ENCODE peak calls at places on chromosomes 1 and 21, in ten cellular contexts. F, C, W, S, A, B, L, X, R and D are unnamed samples.

GRCh38 chr1:24621121-24621520 is 22.0 kb upstream of the SRRM1 start:
- DNase-seq in X (no peak), F (no peak), A (no peak), R (no peak), W (no peak), B (no peak), C (no peak), L (no peak), S (no peak), D (no peak)

GRCh38 chr1:184163674-184164470 is 112.3 kb downstream of the TSEN15 start:
- DNase-seq in C (peak), L (no peak), S (peak), B (no peak), R (peak), X (no peak), W (no peak), F (no peak), A (no peak), D (no peak)

GRCh38 chr1:201535046-201535777 is 3.7 kb upstream of the NAV1 start:
- DNase-seq in X (no peak), B (no peak), L (no peak), S (no peak), A (no peak), C (no peak), R (no peak), W (no peak), F (no peak), D (no peak)

GRCh38 chr1:71986181-71986580 is 296.2 kb downstream of the NEGR1 start:
- DNase-seq in C (no peak), F (no peak), X (no peak), A (no peak), W (no peak), B (no peak), R (no peak), L (no peak), S (no peak), D (no peak)

GRCh38 chr1:156744786-156745419 is 4.0 kb upstream of the MRPL24 start:
- DNase-seq in L (no peak), A (no peak), B (no peak), S (no peak), R (no peak), F (no peak), W (no peak), X (no peak), C (no peak), D (no peak)

GRCh38 chr21:45265721-45266517 is 21.8 kb downstream of the POFUT2 start:
- DNase-seq in S (no peak), B (no peak), L (peak), F (peak), R (no peak), W (no peak), X (no peak), C (no peak), A (no peak), D (no peak)

GRCh38 chr1:220462756-220463155 is 65.2 kb upstream of the MARK1 start:
- DNase-seq in X (no peak), R (no peak), S (no peak), F (peak), A (no peak), B (no peak), L (peak), W (no peak), C (no peak), D (peak)

GRCh38 chr1:97691325-97691724 is 229.5 kb downstream of the DPYD start:
- DNase-seq in X (no peak), L (no peak), S (no peak), A (no peak), R (no peak), B (no peak), F (no peak), W (no peak), C (no peak), D (no peak)

GRCh38 chr1:29832471-29832870 is 596.1 kb downstream of the PTPRU start:
- DNase-seq in A (no peak), S (no peak), L (no peak), C (no peak), W (no peak), X (no peak), F (no peak), R (no peak), B (no peak), D (no peak)

GRCh38 chr1:22920734-22921451 is 51.8 kb downstream of the LACTBL1 start:
- DNase-seq in B (no peak), X (no peak), R (no peak), W (no peak), F (no peak), L (no peak), S (no peak), C (no peak), A (no peak), D (no peak)

GRCh38 chr1:36323636-36324321 is at the start of gene EVA1B:
- DNase-seq in R (peak), B (peak), F (peak), L (peak), W (no peak), A (peak), X (peak), S (peak), C (peak), D (no peak)

GRCh38 chr1:228093050-228093906 is 9.8 kb downstream of the C1orf35 start:
- DNase-seq in B (no peak), C (no peak), A (no peak), R (no peak), X (no peak), S (no peak), W (no peak), L (peak), F (no peak), D (no peak)

GRCh38 chr1:33128781-33129180 is 47.8 kb downstream of the AZIN2 start:
- DNase-seq in R (no peak), F (no peak), C (no peak), A (no peak), X (no peak), W (no peak), S (no peak), B (no peak), L (no peak), D (no peak)

GRCh38 chr1:231862611-231863010 is 236.0 kb downstream of the DISC1 start:
- DNase-seq in F (no peak), W (no peak), S (no peak), R (no peak), L (no peak), X (no peak), A (no peak), C (no peak), B (no peak), D (no peak)

GRCh38 chr1:240768979-240769378 is 157.0 kb upstream of the GREM2 start:
- DNase-seq in F (no peak), R (no peak), S (no peak), B (no peak), L (no peak), W (no peak), A (no peak), C (no peak), X (no peak), D (no peak)

GRCh38 chr1:23403038-23403336 is 21.6 kb downstream of the TCEA3 start:
- DNase-seq in B (no peak), A (no peak), C (no peak), R (no peak), X (no peak), W (no peak), F (no peak), S (peak), L (no peak), D (no peak)

GRCh38 chr1:246332078-246332477 is 175.0 kb downstream of the SMYD3 start:
- DNase-seq in S (no peak), C (no peak), L (no peak), W (no peak), F (no peak), R (no peak), X (no peak), B (no peak), A (no peak), D (no peak)

GRCh38 chr1:222618001-222618879 is at the start of gene MIA3:
- DNase-seq in B (no peak), X (peak), R (peak), S (peak), L (peak), A (peak), W (peak), C (peak), F (peak), D (no peak)

GRCh38 chr1:178344513-178345077 is 152.2 kb downstream of the CLEC20A start:
- DNase-seq in X (no peak), S (peak), R (no peak), F (no peak), B (peak), A (no peak), W (no peak), L (no peak), C (peak), D (no peak)

GRCh38 chr1:41683681-41684500 is 199.4 kb upstream of the EDN2 start:
- DNase-seq in R (no peak), X (no peak), B (no peak), L (no peak), F (no peak), W (no peak), S (peak), A (peak), C (no peak), D (no peak)

GRCh38 chr1:94257451-94257850 is 20.1 kb upstream of the ARHGAP29 start:
- DNase-seq in W (no peak), X (no peak), L (no peak), B (no peak), F (no peak), A (no peak), R (no peak), C (no peak), S (no peak), D (no peak)